ENCODE peak calls at places on chromosomes 7 and 10, in five cellular contexts. H is left ventricle myocardium inferior, T is IMR-90, G is AG09319, Z is fibroblast of mammary gland. Y is an unnamed sample.

GRCh38 chr10:131731780-131732630 is 168.8 kb upstream of the PPP2R2D start:
- DNase-seq in H (no peak), T (no peak), G (no peak), Z (no peak), Y (no peak)

GRCh38 chr7:30931161-30931926 is 19.7 kb downstream of the AQP1 start:
- DNase-seq in G (no peak), T (no peak), H (peak; percentile 53), Z (no peak), Y (no peak)

GRCh38 chr10:67793313-67793712 is 44.7 kb downstream of the DNAJC12 start:
- DNase-seq in T (no peak), H (no peak), G (no peak), Z (peak; percentile 7), Y (no peak)

GRCh38 chr7:157932498-157933218 is 595.9 kb downstream of the DNAJB6 start:
- DNase-seq in T (no peak), G (no peak), Z (peak; percentile 20), H (no peak), Y (no peak)

GRCh38 chr10:74900297-74900696 is 73.9 kb downstream of the KAT6B start:
- DNase-seq in H (no peak), G (no peak), T (no peak), Z (no peak), Y (no peak)

GRCh38 chr7:106223156-106223555 is 61.6 kb downstream of the NAMPT start:
- DNase-seq in G (no peak), Z (no peak), T (no peak), H (no peak), Y (no peak)

GRCh38 chr10:33722067-33722466 is 387.6 kb upstream of the NRP1 start:
- DNase-seq in G (no peak), Z (no peak), H (no peak), T (peak; percentile 33), Y (peak; percentile 29)

GRCh38 chr7:22724861-22725260 is 2.1 kb upstream of the IL6 start:
- DNase-seq in G (no peak), H (no peak), Z (no peak), T (no peak), Y (no peak)

GRCh38 chr7:2689951-2690705 is 2.1 kb downstream of the AMZ1 start:
- DNase-seq in Z (peak; percentile 15), G (no peak), T (peak; percentile 53), H (no peak), Y (peak; percentile 24)

GRCh38 chr10:77185696-77186095 is 451.9 kb downstream of the KCNMA1 start:
- DNase-seq in G (no peak), Z (no peak), H (no peak), T (no peak), Y (no peak)

GRCh38 chr7:141660259-141660658 is 41.7 kb downstream of the DENND11 start:
- DNase-seq in G (no peak), T (peak; percentile 35), Z (no peak), H (no peak), Y (no peak)

GRCh38 chr10:110207805-110208613 is 604 bp downstream of the MXI1 start:
- DNase-seq in Z (peak; percentile 28), T (peak; percentile 17), G (no peak), H (no peak), Y (peak; percentile 28)

GRCh38 chr10:26367771-26368170 is 70.4 kb upstream of the APBB1IP start:
- DNase-seq in T (no peak), G (peak; percentile 0), H (no peak), Z (peak; percentile 43), Y (no peak)

GRCh38 chr7:129187681-129188371 is 607 bp upstream of the SMO start:
- DNase-seq in T (no peak), G (no peak), H (no peak), Z (no peak), Y (no peak)

GRCh38 chr10:5125315-5126044 is 31.3 kb downstream of the AKR1C3 start:
- DNase-seq in Z (peak; percentile 0), G (no peak), T (no peak), H (no peak), Y (no peak)

GRCh38 chr7:28311670-28312069 is 100.6 kb upstream of the CREB5 start:
- DNase-seq in G (no peak), H (no peak), Z (no peak), T (no peak), Y (no peak)

GRCh38 chr7:1946461-1947450 is 276.7 kb downstream of the ELFN1 start:
- DNase-seq in H (peak; percentile 7), T (no peak), G (no peak), Z (no peak), Y (no peak)

GRCh38 chr7:5638994-5639393 is 142.5 kb downstream of the RNF216 start:
- DNase-seq in H (no peak), T (peak; percentile 50), G (no peak), Z (no peak), Y (no peak)

GRCh38 chr7:70807650-70808049 is 324.3 kb upstream of the GALNT17 start:
- DNase-seq in G (no peak), H (no peak), T (no peak), Z (no peak), Y (no peak)

GRCh38 chr10:70619271-70620019 is 16.9 kb upstream of the PRF1 start:
- DNase-seq in T (peak; percentile 29), H (no peak), G (peak; percentile 12), Z (peak; percentile 74), Y (peak; percentile 26)

GRCh38 chr7:117875566-117875965 is 2.3 kb upstream of the CTTNBP2 start:
- DNase-seq in T (peak; percentile 28), G (no peak), Z (no peak), H (no peak), Y (peak; percentile 18)

GRCh38 chr7:124031919-124032318 is 948 bp downstream of the TMEM229A start:
- DNase-seq in T (no peak), G (no peak), H (no peak), Z (no peak), Y (no peak)

GRCh38 chr7:124033807-124034753 is 1.2 kb upstream of the TMEM229A start:
- DNase-seq in G (no peak), Z (no peak), H (no peak), T (no peak), Y (no peak)

GRCh38 chr7:124033093-124033806 is 383 bp upstream of the TMEM229A start:
- DNase-seq in Z (no peak), G (no peak), T (no peak), H (peak; percentile 22), Y (no peak)

GRCh38 chr7:124031406-124031805 is 1.5 kb downstream of the TMEM229A start:
- DNase-seq in T (no peak), H (no peak), G (no peak), Z (no peak), Y (no peak)

GRCh38 chr7:124032369-124033092 is at the start of gene TMEM229A:
- DNase-seq in T (peak; percentile 28), G (no peak), H (peak; percentile 15), Z (peak; percentile 7), Y (peak; percentile 15)
- TF ChIP-seq CTCF in T (no peak), G (no peak), H (no peak), Z (no peak), Y (no peak)

DNA sequence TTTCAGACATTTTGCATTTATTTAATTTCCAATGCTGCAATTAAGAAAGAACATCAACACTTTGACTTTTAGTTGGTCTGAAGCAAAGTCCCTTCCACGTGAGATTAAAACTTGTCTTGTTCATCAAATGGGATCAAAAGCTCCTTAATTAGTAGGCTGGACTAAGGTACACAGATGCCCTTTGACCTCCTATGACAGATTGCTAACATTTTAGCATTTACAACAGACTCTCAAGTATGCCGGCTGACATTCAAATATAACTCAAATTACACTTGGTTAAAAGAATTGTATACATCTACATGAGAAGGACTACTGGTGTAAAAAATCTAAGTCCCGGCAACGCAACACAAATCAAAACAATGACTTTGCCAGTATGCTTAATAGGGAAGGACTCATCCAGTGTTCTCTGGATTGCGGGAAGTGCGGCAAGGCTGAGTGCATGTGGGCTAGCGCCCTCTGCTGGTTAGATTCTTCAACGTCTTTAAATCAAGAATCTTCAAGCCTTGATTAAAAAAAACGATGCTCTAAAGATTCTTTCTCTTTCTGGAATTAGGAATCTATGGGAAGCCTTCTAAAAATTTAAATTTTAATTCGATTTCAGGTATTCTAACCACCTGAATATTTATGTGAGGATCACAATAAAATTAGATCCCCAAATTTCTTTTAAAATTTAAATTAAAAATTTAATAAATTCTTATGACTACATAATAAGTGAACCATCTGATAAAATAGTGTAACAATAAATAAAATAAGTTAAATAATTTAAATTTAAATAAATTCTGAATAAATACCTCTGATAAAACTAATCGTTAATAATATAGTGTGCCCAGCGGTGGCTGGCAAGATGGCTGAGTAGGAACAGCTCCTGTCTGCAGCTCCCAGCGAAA is 444.7 kb downstream of the DGKB start:
- DNase-seq in Z (peak; percentile 89), T (peak; percentile 82), G (peak; percentile 64), H (peak; percentile 48), Y (peak; percentile 65)
- TF ChIP-seq CTCF in Z (peak; percentile 84), T (peak; percentile 84), G (peak; percentile 79), H (peak; percentile 91), Y (peak; percentile 78)

GRCh38 chr10:80079312-80079613 is 798 bp downstream of the TMEM254 start:
- DNase-seq in T (no peak), H (no peak), Z (no peak), G (no peak), Y (no peak)
- TF ChIP-seq CTCF in T (no peak), H (no peak), Z (no peak), G (no peak), Y (no peak)

DNA sequence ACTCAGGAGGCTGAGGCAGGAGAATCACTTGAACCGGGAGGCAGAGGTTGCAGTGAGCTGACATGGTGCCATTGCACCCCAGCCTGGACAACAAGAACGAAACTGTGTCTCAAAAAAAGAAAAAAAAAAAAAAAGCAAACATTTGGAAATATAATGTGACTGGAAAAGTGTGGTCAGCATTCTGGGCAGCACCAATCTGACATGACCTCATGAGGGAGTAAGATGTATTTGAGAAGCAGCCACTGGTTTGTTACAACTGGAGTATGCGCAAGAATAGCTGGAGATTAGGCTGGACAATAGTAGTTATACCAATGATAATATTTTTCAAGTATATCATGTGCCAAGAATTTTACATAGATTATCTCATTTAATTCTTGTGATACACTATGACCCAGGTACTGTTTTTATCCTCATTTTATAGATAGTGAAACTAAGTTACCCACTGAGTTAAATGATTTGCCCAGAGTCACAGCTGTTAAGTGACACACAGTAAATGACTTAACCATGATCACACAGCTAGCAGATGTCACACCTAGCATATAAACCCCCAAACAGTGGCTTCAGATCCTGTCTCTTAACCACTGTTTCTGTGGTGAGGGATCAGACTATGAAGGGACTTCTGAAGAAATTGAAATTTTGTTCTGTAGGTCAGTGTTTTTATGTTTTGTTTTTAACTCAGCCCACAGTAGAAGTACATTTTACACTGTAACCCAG is 11.1 kb downstream of the MCU start:
- DNase-seq in G (no peak), Z (peak; percentile 61), T (peak; percentile 67), H (no peak), Y (no peak)
- TF ChIP-seq CTCF in G (no peak), Z (no peak), T (peak; percentile 29), H (no peak), Y (no peak)

DNA sequence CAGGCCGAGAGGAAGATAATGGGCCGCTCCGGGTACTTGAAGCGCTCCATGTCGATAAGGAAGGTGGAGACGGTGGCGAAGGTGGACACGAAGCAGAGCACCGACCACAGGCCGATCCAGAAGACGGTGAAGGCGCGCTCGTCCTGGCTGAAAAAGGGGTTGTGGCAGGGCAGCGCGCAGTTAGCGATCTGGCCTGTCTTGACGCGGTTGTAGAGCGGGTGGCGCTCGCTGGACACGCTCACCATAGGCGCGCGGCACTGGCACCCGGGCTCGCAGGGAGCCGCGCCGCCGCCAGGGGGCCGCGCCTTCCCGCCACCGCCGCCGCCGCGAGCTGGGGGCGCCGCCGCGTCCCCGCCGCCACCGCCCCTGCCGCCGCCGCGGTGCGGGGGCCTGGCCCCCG is 1.6 kb downstream of the FZD8 start:
- DNase-seq in Z (peak; percentile 65), H (peak; percentile 69), G (no peak), T (peak; percentile 76), Y (peak; percentile 81)
- TF ChIP-seq CTCF in Z (no peak), H (peak; percentile 57), G (peak; percentile 21), T (peak; percentile 61), Y (peak; percentile 4)